ENCODE peak calls at places on chromosome 1, in seven cellular contexts. One of them, this sample, is unnamed.

GRCh38 chr1:171817511-171818265 is 23.6 kb upstream of the DNM3 start:
- DNase-seq in foreskin fibroblast: peak
- DNase-seq in lower lobe of right lung: no peak
- DNase-seq in uterus: peak
- DNase-seq in GM12865: no peak
- DNase-seq in BJ: peak
- DNase-seq in fibroblast of lung: peak
- DNase-seq in this sample: peak

GRCh38 chr1:112064344-112064743 is 74.9 kb upstream of the KCND3 start:
- DNase-seq in foreskin fibroblast: no peak
- DNase-seq in lower lobe of right lung: no peak
- DNase-seq in uterus: no peak
- DNase-seq in GM12865: peak
- DNase-seq in BJ: no peak
- DNase-seq in fibroblast of lung: no peak
- DNase-seq in this sample: no peak

GRCh38 chr1:83508485-83509151 is 490.3 kb downstream of the TTLL7 start:
- DNase-seq in foreskin fibroblast: peak
- DNase-seq in lower lobe of right lung: no peak
- DNase-seq in uterus: peak
- DNase-seq in GM12865: peak
- DNase-seq in BJ: peak
- DNase-seq in fibroblast of lung: peak
- DNase-seq in this sample: no peak

GRCh38 chr1:207838156-207839082 is 72.5 kb downstream of the CD34 start:
- DNase-seq in foreskin fibroblast: no peak
- DNase-seq in lower lobe of right lung: no peak
- DNase-seq in uterus: peak
- DNase-seq in GM12865: no peak
- DNase-seq in BJ: no peak
- DNase-seq in fibroblast of lung: no peak
- DNase-seq in this sample: peak

GRCh38 chr1:241990040-241990439 is 8.9 kb downstream of the MAP1LC3C start:
- DNase-seq in foreskin fibroblast: peak
- DNase-seq in lower lobe of right lung: peak
- DNase-seq in uterus: peak
- DNase-seq in GM12865: no peak
- DNase-seq in BJ: peak
- DNase-seq in fibroblast of lung: peak
- DNase-seq in this sample: peak

GRCh38 chr1:87246436-87246835 is 82.2 kb upstream of the LMO4 start:
- DNase-seq in foreskin fibroblast: no peak
- DNase-seq in lower lobe of right lung: no peak
- DNase-seq in uterus: no peak
- DNase-seq in GM12865: no peak
- DNase-seq in BJ: no peak
- DNase-seq in fibroblast of lung: no peak
- DNase-seq in this sample: no peak

GRCh38 chr1:106944721-106945120 is 111.8 kb upstream of the PRMT6 start:
- DNase-seq in foreskin fibroblast: peak
- DNase-seq in lower lobe of right lung: no peak
- DNase-seq in uterus: no peak
- DNase-seq in GM12865: no peak
- DNase-seq in BJ: no peak
- DNase-seq in fibroblast of lung: peak
- DNase-seq in this sample: peak

GRCh38 chr1:178650950-178651461 is 74.0 kb upstream of the RALGPS2 start:
- DNase-seq in foreskin fibroblast: peak
- DNase-seq in lower lobe of right lung: no peak
- DNase-seq in uterus: no peak
- DNase-seq in GM12865: no peak
- DNase-seq in BJ: peak
- DNase-seq in fibroblast of lung: peak
- DNase-seq in this sample: no peak

GRCh38 chr1:79441243-79441642 is 434.7 kb upstream of the ADGRL4 start:
- DNase-seq in foreskin fibroblast: no peak
- DNase-seq in lower lobe of right lung: no peak
- DNase-seq in uterus: no peak
- DNase-seq in GM12865: peak
- DNase-seq in BJ: no peak
- DNase-seq in fibroblast of lung: no peak
- DNase-seq in this sample: no peak

GRCh38 chr1:19894218-19894617 is 12.0 kb downstream of the OTUD3 start:
- DNase-seq in foreskin fibroblast: no peak
- DNase-seq in lower lobe of right lung: no peak
- DNase-seq in uterus: no peak
- DNase-seq in GM12865: no peak
- DNase-seq in BJ: no peak
- DNase-seq in fibroblast of lung: peak
- DNase-seq in this sample: no peak

GRCh38 chr1:155933591-155934096 is 569 bp downstream of the KHDC4 start:
- DNase-seq in foreskin fibroblast: no peak
- DNase-seq in lower lobe of right lung: no peak
- DNase-seq in uterus: no peak
- DNase-seq in GM12865: no peak
- DNase-seq in BJ: no peak
- DNase-seq in fibroblast of lung: no peak
- DNase-seq in this sample: no peak

GRCh38 chr1:83860506-83861221 is 138.3 kb downstream of the TTLL7 start:
- DNase-seq in foreskin fibroblast: no peak
- DNase-seq in lower lobe of right lung: peak
- DNase-seq in uterus: peak
- DNase-seq in GM12865: peak
- DNase-seq in BJ: no peak
- DNase-seq in fibroblast of lung: peak
- DNase-seq in this sample: peak

GRCh38 chr1:203557958-203558760 is 64.2 kb downstream of the OPTC start:
- DNase-seq in foreskin fibroblast: peak
- DNase-seq in lower lobe of right lung: no peak
- DNase-seq in uterus: peak
- DNase-seq in GM12865: no peak
- DNase-seq in BJ: peak
- DNase-seq in fibroblast of lung: peak
- DNase-seq in this sample: peak

GRCh38 chr1:203559523-203559922 is 65.6 kb downstream of the OPTC start:
- DNase-seq in foreskin fibroblast: peak
- DNase-seq in lower lobe of right lung: no peak
- DNase-seq in uterus: peak
- DNase-seq in GM12865: no peak
- DNase-seq in BJ: no peak
- DNase-seq in fibroblast of lung: peak
- DNase-seq in this sample: peak

GRCh38 chr1:203556047-203556851 is 62.3 kb downstream of the OPTC start:
- DNase-seq in foreskin fibroblast: peak
- DNase-seq in lower lobe of right lung: no peak
- DNase-seq in uterus: peak
- DNase-seq in GM12865: no peak
- DNase-seq in BJ: peak
- DNase-seq in fibroblast of lung: peak
- DNase-seq in this sample: no peak

GRCh38 chr1:203555484-203556046 is 61.6 kb downstream of the OPTC start:
- DNase-seq in foreskin fibroblast: no peak
- DNase-seq in lower lobe of right lung: no peak
- DNase-seq in uterus: no peak
- DNase-seq in GM12865: no peak
- DNase-seq in BJ: no peak
- DNase-seq in fibroblast of lung: no peak
- DNase-seq in this sample: no peak

GRCh38 chr1:203557390-203557789 is 63.4 kb downstream of the OPTC start:
- DNase-seq in foreskin fibroblast: peak
- DNase-seq in lower lobe of right lung: no peak
- DNase-seq in uterus: peak
- DNase-seq in GM12865: no peak
- DNase-seq in BJ: peak
- DNase-seq in fibroblast of lung: peak
- DNase-seq in this sample: peak
- H3K4me3 ChIP-seq in foreskin fibroblast: peak
- H3K4me3 ChIP-seq in lower lobe of right lung: no peak
- H3K4me3 ChIP-seq in uterus: no peak
- H3K4me3 ChIP-seq in GM12865: no peak
- H3K4me3 ChIP-seq in BJ: peak
- H3K4me3 ChIP-seq in fibroblast of lung: peak
- H3K4me3 ChIP-seq in this sample: no peak

DNA sequence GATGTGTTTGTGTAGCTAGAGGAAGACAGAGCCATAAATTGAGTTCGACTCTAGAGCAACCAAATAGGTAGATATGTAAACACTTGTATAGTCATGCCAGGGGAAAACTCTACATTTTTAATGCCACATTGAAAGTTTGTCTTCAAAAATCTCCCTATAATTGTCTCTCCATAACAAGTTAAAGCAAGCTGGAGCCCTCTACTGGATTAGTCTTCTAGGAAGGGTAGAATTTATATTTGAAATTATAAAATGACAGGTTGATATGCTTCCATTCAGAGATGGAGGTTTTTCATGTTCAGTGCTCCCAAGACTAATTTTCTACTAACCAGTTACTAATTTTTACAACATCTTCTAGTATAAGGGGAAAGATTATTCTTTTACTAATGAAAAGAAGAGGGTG is 13.1 kb upstream of the COL24A1 start:
- DNase-seq in foreskin fibroblast: no peak
- DNase-seq in lower lobe of right lung: no peak
- DNase-seq in uterus: no peak
- DNase-seq in GM12865: no peak
- DNase-seq in BJ: no peak
- DNase-seq in fibroblast of lung: peak
- DNase-seq in this sample: peak
- TF ChIP-seq CTCF in foreskin fibroblast: peak
- TF ChIP-seq CTCF in lower lobe of right lung: no peak
- TF ChIP-seq CTCF in uterus: no peak
- TF ChIP-seq CTCF in GM12865: no peak
- TF ChIP-seq CTCF in BJ: peak
- TF ChIP-seq CTCF in fibroblast of lung: peak
- TF ChIP-seq CTCF in this sample: peak

DNA sequence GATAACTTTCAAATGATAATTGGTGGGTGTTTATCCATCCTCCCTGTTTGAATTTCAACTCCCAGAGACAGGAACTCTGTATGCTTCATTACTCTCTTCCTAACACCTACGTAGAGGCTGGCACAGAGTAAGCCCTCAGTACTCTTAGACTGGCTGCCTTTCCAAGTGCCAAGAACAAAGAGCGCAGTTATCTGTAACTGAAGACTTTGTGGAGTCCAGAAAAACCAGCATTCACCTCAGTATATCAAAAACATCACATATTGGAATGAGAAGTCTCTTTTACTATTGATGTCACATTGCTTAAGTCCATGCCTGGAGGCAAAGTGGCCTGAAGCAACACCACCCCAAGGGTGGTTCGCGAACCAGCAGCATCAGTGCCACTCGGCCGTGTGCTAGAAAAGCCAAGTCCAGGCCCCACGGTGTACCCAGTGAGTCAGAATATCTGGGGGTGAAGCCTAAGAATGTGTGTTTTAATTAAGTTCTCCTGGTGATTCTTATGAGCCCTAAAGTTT is 90.9 kb downstream of the NIBAN1 start:
- DNase-seq in foreskin fibroblast: no peak
- DNase-seq in lower lobe of right lung: no peak
- DNase-seq in uterus: no peak
- DNase-seq in GM12865: no peak
- DNase-seq in BJ: no peak
- DNase-seq in fibroblast of lung: no peak
- DNase-seq in this sample: no peak
- H3K4me3 ChIP-seq in foreskin fibroblast: no peak
- H3K4me3 ChIP-seq in lower lobe of right lung: no peak
- H3K4me3 ChIP-seq in uterus: no peak
- H3K4me3 ChIP-seq in GM12865: no peak
- H3K4me3 ChIP-seq in BJ: no peak
- H3K4me3 ChIP-seq in fibroblast of lung: no peak
- H3K4me3 ChIP-seq in this sample: no peak

GRCh38 chr1:228015276-228016180 is 8.7 kb downstream of the WNT3A start:
- DNase-seq in foreskin fibroblast: peak
- DNase-seq in lower lobe of right lung: peak
- DNase-seq in uterus: no peak
- DNase-seq in GM12865: no peak
- DNase-seq in BJ: peak
- DNase-seq in fibroblast of lung: no peak
- DNase-seq in this sample: peak
- TF ChIP-seq CTCF in foreskin fibroblast: no peak
- TF ChIP-seq CTCF in lower lobe of right lung: no peak
- TF ChIP-seq CTCF in uterus: no peak
- TF ChIP-seq CTCF in GM12865: no peak
- TF ChIP-seq CTCF in BJ: no peak
- TF ChIP-seq CTCF in fibroblast of lung: no peak
- TF ChIP-seq CTCF in this sample: no peak

This sample was measured in epithelial cell of esophagus.